ENCODE peak calls at places on chromosome 3, in four cellular contexts. One of them, this sample, is unnamed.

GRCh38 chr3:55659023-55659355 is 171.9 kb upstream of the WNT5A start:
- DNase-seq in ELR: no peak
- DNase-seq in stimulated activated CD8-positive, alpha-beta memory T cell treated with anti-CD3 and anti-CD28 coated beads, Interleukin-2, amount 100 ng/mL, for 1 hour: no peak
- DNase-seq in anterior cingulate cortex: no peak
- DNase-seq in this sample: no peak

GRCh38 chr3:60086811-60087210 is 1037.0 kb upstream of the CFAP20DC start:
- DNase-seq in ELR: peak
- DNase-seq in stimulated activated CD8-positive, alpha-beta memory T cell treated with anti-CD3 and anti-CD28 coated beads, Interleukin-2, amount 100 ng/mL, for 1 hour: no peak
- DNase-seq in anterior cingulate cortex: no peak
- DNase-seq in this sample: no peak

GRCh38 chr3:152392474-152392873 is 123.7 kb downstream of the MBNL1 start:
- DNase-seq in ELR: no peak
- DNase-seq in stimulated activated CD8-positive, alpha-beta memory T cell treated with anti-CD3 and anti-CD28 coated beads, Interleukin-2, amount 100 ng/mL, for 1 hour: no peak
- DNase-seq in anterior cingulate cortex: no peak
- DNase-seq in this sample: no peak

GRCh38 chr3:130490246-130490645 is 26.7 kb upstream of the COL6A6 start:
- DNase-seq in ELR: no peak
- DNase-seq in stimulated activated CD8-positive, alpha-beta memory T cell treated with anti-CD3 and anti-CD28 coated beads, Interleukin-2, amount 100 ng/mL, for 1 hour: no peak
- DNase-seq in anterior cingulate cortex: no peak
- DNase-seq in this sample: no peak

GRCh38 chr3:161372321-161373260 is 1.3 kb upstream of the SPTSSB start:
- DNase-seq in ELR: peak
- DNase-seq in stimulated activated CD8-positive, alpha-beta memory T cell treated with anti-CD3 and anti-CD28 coated beads, Interleukin-2, amount 100 ng/mL, for 1 hour: no peak
- DNase-seq in anterior cingulate cortex: peak
- DNase-seq in this sample: no peak

GRCh38 chr3:68378631-68379030 is 553.7 kb downstream of the TAFA4 start:
- DNase-seq in ELR: no peak
- DNase-seq in stimulated activated CD8-positive, alpha-beta memory T cell treated with anti-CD3 and anti-CD28 coated beads, Interleukin-2, amount 100 ng/mL, for 1 hour: no peak
- DNase-seq in anterior cingulate cortex: no peak
- DNase-seq in this sample: no peak

GRCh38 chr3:18489939-18490338 is 64.8 kb upstream of the SATB1 start:
- DNase-seq in ELR: no peak
- DNase-seq in stimulated activated CD8-positive, alpha-beta memory T cell treated with anti-CD3 and anti-CD28 coated beads, Interleukin-2, amount 100 ng/mL, for 1 hour: no peak
- DNase-seq in anterior cingulate cortex: no peak
- DNase-seq in this sample: no peak

GRCh38 chr3:55615694-55616310 is 128.7 kb upstream of the WNT5A start:
- DNase-seq in ELR: no peak
- DNase-seq in stimulated activated CD8-positive, alpha-beta memory T cell treated with anti-CD3 and anti-CD28 coated beads, Interleukin-2, amount 100 ng/mL, for 1 hour: no peak
- DNase-seq in anterior cingulate cortex: no peak
- DNase-seq in this sample: no peak

GRCh38 chr3:50125541-50126286 is 29.4 kb upstream of the SEMA3F start:
- DNase-seq in ELR: no peak
- DNase-seq in stimulated activated CD8-positive, alpha-beta memory T cell treated with anti-CD3 and anti-CD28 coated beads, Interleukin-2, amount 100 ng/mL, for 1 hour: no peak
- DNase-seq in anterior cingulate cortex: no peak
- DNase-seq in this sample: no peak

GRCh38 chr3:30078736-30079135 is 527.7 kb upstream of the TGFBR2 start:
- DNase-seq in ELR: no peak
- DNase-seq in stimulated activated CD8-positive, alpha-beta memory T cell treated with anti-CD3 and anti-CD28 coated beads, Interleukin-2, amount 100 ng/mL, for 1 hour: no peak
- DNase-seq in anterior cingulate cortex: no peak
- DNase-seq in this sample: no peak

GRCh38 chr3:37475435-37475834 is 301.1 kb upstream of the LRRFIP2 start:
- DNase-seq in ELR: no peak
- DNase-seq in stimulated activated CD8-positive, alpha-beta memory T cell treated with anti-CD3 and anti-CD28 coated beads, Interleukin-2, amount 100 ng/mL, for 1 hour: no peak
- DNase-seq in anterior cingulate cortex: no peak
- DNase-seq in this sample: no peak

GRCh38 chr3:99863002-99863401 is 45.3 kb downstream of the CMSS1 start:
- DNase-seq in ELR: no peak
- DNase-seq in stimulated activated CD8-positive, alpha-beta memory T cell treated with anti-CD3 and anti-CD28 coated beads, Interleukin-2, amount 100 ng/mL, for 1 hour: no peak
- DNase-seq in anterior cingulate cortex: no peak
- DNase-seq in this sample: no peak

GRCh38 chr3:138125548-138126221 is 6.5 kb downstream of the A4GNT start:
- DNase-seq in ELR: peak
- DNase-seq in stimulated activated CD8-positive, alpha-beta memory T cell treated with anti-CD3 and anti-CD28 coated beads, Interleukin-2, amount 100 ng/mL, for 1 hour: no peak
- DNase-seq in anterior cingulate cortex: no peak
- DNase-seq in this sample: no peak

GRCh38 chr3:12990306-12990705 is 82.9 kb downstream of the IQSEC1 start:
- DNase-seq in ELR: peak
- DNase-seq in stimulated activated CD8-positive, alpha-beta memory T cell treated with anti-CD3 and anti-CD28 coated beads, Interleukin-2, amount 100 ng/mL, for 1 hour: no peak
- DNase-seq in anterior cingulate cortex: no peak
- DNase-seq in this sample: no peak

GRCh38 chr3:78610462-78611125 is 1157.2 kb downstream of the ROBO1 start:
- DNase-seq in ELR: no peak
- DNase-seq in stimulated activated CD8-positive, alpha-beta memory T cell treated with anti-CD3 and anti-CD28 coated beads, Interleukin-2, amount 100 ng/mL, for 1 hour: no peak
- DNase-seq in anterior cingulate cortex: no peak
- DNase-seq in this sample: no peak

GRCh38 chr3:107870096-107870495 is 220.7 kb downstream of the CD47 start:
- DNase-seq in ELR: no peak
- DNase-seq in stimulated activated CD8-positive, alpha-beta memory T cell treated with anti-CD3 and anti-CD28 coated beads, Interleukin-2, amount 100 ng/mL, for 1 hour: no peak
- DNase-seq in anterior cingulate cortex: no peak
- DNase-seq in this sample: no peak

GRCh38 chr3:69020424-69020823 is 6.9 kb upstream of the EOGT start:
- DNase-seq in ELR: peak
- DNase-seq in stimulated activated CD8-positive, alpha-beta memory T cell treated with anti-CD3 and anti-CD28 coated beads, Interleukin-2, amount 100 ng/mL, for 1 hour: no peak
- DNase-seq in anterior cingulate cortex: no peak
- DNase-seq in this sample: no peak

GRCh38 chr3:170256597-170256996 is 34.4 kb downstream of the PRKCI start:
- DNase-seq in ELR: no peak
- DNase-seq in stimulated activated CD8-positive, alpha-beta memory T cell treated with anti-CD3 and anti-CD28 coated beads, Interleukin-2, amount 100 ng/mL, for 1 hour: no peak
- DNase-seq in anterior cingulate cortex: no peak
- DNase-seq in this sample: no peak

GRCh38 chr3:151425640-151426336 is 35.1 kb downstream of the IGSF10 start:
- DNase-seq in ELR: peak
- DNase-seq in stimulated activated CD8-positive, alpha-beta memory T cell treated with anti-CD3 and anti-CD28 coated beads, Interleukin-2, amount 100 ng/mL, for 1 hour: no peak
- DNase-seq in anterior cingulate cortex: no peak
- DNase-seq in this sample: no peak

GRCh38 chr3:123284399-123285010 is 82.8 kb downstream of the SEC22A start:
- DNase-seq in ELR: no peak
- DNase-seq in stimulated activated CD8-positive, alpha-beta memory T cell treated with anti-CD3 and anti-CD28 coated beads, Interleukin-2, amount 100 ng/mL, for 1 hour: no peak
- DNase-seq in anterior cingulate cortex: no peak
- DNase-seq in this sample: no peak

GRCh38 chr3:36918050-36918449 is 26.8 kb downstream of the TRANK1 start:
- DNase-seq in ELR: no peak
- DNase-seq in stimulated activated CD8-positive, alpha-beta memory T cell treated with anti-CD3 and anti-CD28 coated beads, Interleukin-2, amount 100 ng/mL, for 1 hour: no peak
- DNase-seq in anterior cingulate cortex: no peak
- DNase-seq in this sample: no peak

GRCh38 chr3:131020122-131020693 is 6.4 kb downstream of the ASTE1 start:
- DNase-seq in ELR: no peak
- DNase-seq in stimulated activated CD8-positive, alpha-beta memory T cell treated with anti-CD3 and anti-CD28 coated beads, Interleukin-2, amount 100 ng/mL, for 1 hour: no peak
- DNase-seq in anterior cingulate cortex: peak
- DNase-seq in this sample: no peak

GRCh38 chr3:171142985-171143384 is 116.5 kb upstream of the SLC2A2 start:
- DNase-seq in ELR: no peak
- DNase-seq in stimulated activated CD8-positive, alpha-beta memory T cell treated with anti-CD3 and anti-CD28 coated beads, Interleukin-2, amount 100 ng/mL, for 1 hour: no peak
- DNase-seq in anterior cingulate cortex: no peak
- DNase-seq in this sample: no peak

GRCh38 chr3:88057650-88058321 is 1.0 kb downstream of the CGGBP1 start:
- DNase-seq in ELR: peak
- DNase-seq in stimulated activated CD8-positive, alpha-beta memory T cell treated with anti-CD3 and anti-CD28 coated beads, Interleukin-2, amount 100 ng/mL, for 1 hour: no peak
- DNase-seq in anterior cingulate cortex: no peak
- DNase-seq in this sample: no peak

GRCh38 chr3:170054204-170054603 is 16.4 kb downstream of the GPR160 start:
- DNase-seq in ELR: peak
- DNase-seq in stimulated activated CD8-positive, alpha-beta memory T cell treated with anti-CD3 and anti-CD28 coated beads, Interleukin-2, amount 100 ng/mL, for 1 hour: no peak
- DNase-seq in anterior cingulate cortex: no peak
- DNase-seq in this sample: no peak

GRCh38 chr3:44021646-44022594 is 219.8 kb upstream of the TOPAZ1 start:
- DNase-seq in ELR: no peak
- DNase-seq in stimulated activated CD8-positive, alpha-beta memory T cell treated with anti-CD3 and anti-CD28 coated beads, Interleukin-2, amount 100 ng/mL, for 1 hour: no peak
- DNase-seq in anterior cingulate cortex: no peak
- DNase-seq in this sample: no peak

GRCh38 chr3:85304360-85304964 is 345.7 kb downstream of the CADM2 start:
- DNase-seq in ELR: no peak
- DNase-seq in stimulated activated CD8-positive, alpha-beta memory T cell treated with anti-CD3 and anti-CD28 coated beads, Interleukin-2, amount 100 ng/mL, for 1 hour: no peak
- DNase-seq in anterior cingulate cortex: no peak
- DNase-seq in this sample: no peak

GRCh38 chr3:51024121-51024520 is 349.4 kb downstream of the DOCK3 start:
- DNase-seq in ELR: no peak
- DNase-seq in stimulated activated CD8-positive, alpha-beta memory T cell treated with anti-CD3 and anti-CD28 coated beads, Interleukin-2, amount 100 ng/mL, for 1 hour: no peak
- DNase-seq in anterior cingulate cortex: no peak
- DNase-seq in this sample: no peak

GRCh38 chr3:184603156-184604030 is 41.8 kb downstream of the EPHB3 start:
- DNase-seq in ELR: no peak
- DNase-seq in stimulated activated CD8-positive, alpha-beta memory T cell treated with anti-CD3 and anti-CD28 coated beads, Interleukin-2, amount 100 ng/mL, for 1 hour: no peak
- DNase-seq in anterior cingulate cortex: no peak
- DNase-seq in this sample: no peak

GRCh38 chr3:156657440-156657839 is 16.9 kb upstream of the TIPARP start:
- DNase-seq in ELR: no peak
- DNase-seq in stimulated activated CD8-positive, alpha-beta memory T cell treated with anti-CD3 and anti-CD28 coated beads, Interleukin-2, amount 100 ng/mL, for 1 hour: no peak
- DNase-seq in anterior cingulate cortex: no peak
- DNase-seq in this sample: no peak

GRCh38 chr3:67414740-67415139 is 239.7 kb downstream of the SUCLG2 start:
- DNase-seq in ELR: no peak
- DNase-seq in stimulated activated CD8-positive, alpha-beta memory T cell treated with anti-CD3 and anti-CD28 coated beads, Interleukin-2, amount 100 ng/mL, for 1 hour: no peak
- DNase-seq in anterior cingulate cortex: no peak
- DNase-seq in this sample: no peak

GRCh38 chr3:127734754-127735473 is 62.2 kb downstream of the ABTB1 start:
- DNase-seq in ELR: peak
- DNase-seq in stimulated activated CD8-positive, alpha-beta memory T cell treated with anti-CD3 and anti-CD28 coated beads, Interleukin-2, amount 100 ng/mL, for 1 hour: no peak
- DNase-seq in anterior cingulate cortex: no peak
- DNase-seq in this sample: no peak

GRCh38 chr3:129061077-129061887 is 703 bp downstream of the GP9 start:
- DNase-seq in ELR: no peak
- DNase-seq in stimulated activated CD8-positive, alpha-beta memory T cell treated with anti-CD3 and anti-CD28 coated beads, Interleukin-2, amount 100 ng/mL, for 1 hour: no peak
- DNase-seq in anterior cingulate cortex: no peak
- DNase-seq in this sample: no peak

GRCh38 chr3:73094127-73094526 is 32.7 kb downstream of the EBLN2 start:
- DNase-seq in ELR: peak
- DNase-seq in stimulated activated CD8-positive, alpha-beta memory T cell treated with anti-CD3 and anti-CD28 coated beads, Interleukin-2, amount 100 ng/mL, for 1 hour: no peak
- DNase-seq in anterior cingulate cortex: no peak
- DNase-seq in this sample: no peak

GRCh38 chr3:133574260-133574881 is 885 bp downstream of the CDV3 start:
- DNase-seq in ELR: peak
- DNase-seq in stimulated activated CD8-positive, alpha-beta memory T cell treated with anti-CD3 and anti-CD28 coated beads, Interleukin-2, amount 100 ng/mL, for 1 hour: peak
- DNase-seq in anterior cingulate cortex: no peak
- DNase-seq in this sample: no peak